ENCODE peak calls at places on chromosomes 12 and 14, in eight cellular contexts. Z is K562, T is thyroid gland, R is heart left ventricle, G is stomach, H is testis, V is Peyer's patch, L is A549. Q is an unnamed sample. For H3K4me1, the result is how much of the 10 kb centered on the place peaks cover.

GRCh38 chr12:118377891-118378470 is 1.6 kb downstream of the SUDS3 start:
- DNase-seq in V (peak), H (peak), L (peak), Z (peak), R (no peak), T (peak), G (peak), Q (peak)

GRCh38 chr12:34289431-34290190 is 267.3 kb downstream of the ALG10 start:
- DNase-seq in G (no peak), L (no peak), H (no peak), Z (no peak), T (no peak), V (peak), R (peak), Q (peak)

GRCh38 chr12:110141389-110141788 is 17.2 kb downstream of the IFT81 start:
- DNase-seq in Z (no peak), T (no peak), R (no peak), G (no peak), H (no peak), V (no peak), L (no peak), Q (no peak)

GRCh38 chr12:129772463-129773169 is 131.2 kb downstream of the TMEM132D start:
- DNase-seq in H (no peak), T (no peak), Z (no peak), G (no peak), V (no peak), R (no peak), L (no peak), Q (no peak)

GRCh38 chr14:94109915-94110250 is 653 bp upstream of the IFI27 start:
- DNase-seq in G (no peak), L (no peak), R (no peak), H (no peak), V (no peak), T (no peak), Z (no peak), Q (peak)

GRCh38 chr12:11881835-11882234 is 188.9 kb upstream of the BCL2L14 start:
- DNase-seq in V (no peak), T (no peak), H (no peak), R (no peak), G (no peak), Z (no peak), L (no peak), Q (no peak)

GRCh38 chr12:131965073-131965472 is 15.3 kb downstream of the EP400 start:
- DNase-seq in H (no peak), L (no peak), T (no peak), Z (no peak), G (no peak), V (no peak), R (no peak), Q (no peak)

GRCh38 chr12:6361834-6362233 is 13.5 kb downstream of the SCNN1A start:
- DNase-seq in R (peak), T (peak), H (no peak), V (no peak), L (peak), Z (no peak), G (peak), Q (peak)

GRCh38 chr14:104895786-104896642 is 28.7 kb upstream of the PLD4 start:
- DNase-seq in V (no peak), L (no peak), H (no peak), T (peak), R (peak), G (peak), Z (no peak), Q (peak)

GRCh38 chr12:24778486-24779304 is 170.2 kb downstream of the BCAT1 start:
- DNase-seq in T (no peak), L (peak), V (no peak), H (no peak), R (no peak), Z (peak), G (no peak), Q (no peak)

GRCh38 chr14:55297611-55298323 is 26.5 kb downstream of the FBXO34 start:
- DNase-seq in Z (no peak), L (peak), T (peak), G (peak), H (no peak), R (no peak), V (no peak), Q (no peak)

GRCh38 chr14:59707778-59708635 is 131.4 kb upstream of the CCDC175 start:
- DNase-seq in G (no peak), H (no peak), Z (no peak), T (no peak), V (no peak), L (no peak), R (no peak), Q (no peak)

GRCh38 chr12:104049278-104050257 is at the start of gene GLT8D2:
- DNase-seq in H (peak), Z (no peak), V (no peak), R (peak), T (peak), G (peak), L (no peak), Q (peak)

GRCh38 chr14:52954346-52955214 is 3.7 kb upstream of the FERMT2 start:
- DNase-seq in Z (no peak), R (no peak), L (no peak), T (no peak), H (no peak), G (no peak), V (no peak), Q (no peak)
- TF ChIP-seq POLR2A in Z (no peak), R (no peak), L (no peak), T (no peak), H (no peak), G (no peak), V (no peak), Q (no peak)

DNA sequence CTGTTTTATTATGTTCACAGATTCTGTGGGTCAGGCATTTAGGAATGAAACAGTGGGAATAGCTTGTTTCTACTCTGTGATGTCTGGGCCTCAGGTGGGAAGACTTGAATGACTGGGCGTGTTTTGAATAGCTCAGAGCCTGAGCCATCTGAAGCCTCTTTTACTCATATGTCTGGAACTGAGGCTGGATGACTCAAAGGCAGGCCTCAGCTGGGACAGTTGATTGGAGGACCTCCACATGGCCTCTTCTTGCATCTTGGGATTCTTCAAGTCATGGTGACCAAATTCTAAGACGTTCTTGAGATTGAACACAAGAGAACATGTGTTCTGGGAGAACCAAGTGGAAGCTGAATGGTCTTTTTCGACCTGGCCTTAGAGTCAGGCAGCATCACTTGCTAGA is 45.8 kb upstream of the TBX3 start:
- DNase-seq in G (no peak), L (peak), T (no peak), R (no peak), H (no peak), Z (no peak), V (no peak), Q (no peak)
- TF ChIP-seq CTCF in G (no peak), L (no peak), T (no peak), R (no peak), H (no peak), Z (no peak), V (no peak), Q (no peak)

GRCh38 chr14:45181806-45182205 is 46.1 kb downstream of the FANCM start:
- DNase-seq in L (no peak), G (no peak), Z (no peak), T (no peak), R (no peak), V (no peak), H (no peak), Q (no peak)
- H3K4me1 ChIP-seq in L (under half), G (under half), Z (under half), T (under half), R (under half), V (under half), H (under half), Q (under half)

GRCh38 chr12:49130151-49131050 is 794 bp downstream of the TUBA1B start:
- DNase-seq in Z (peak), V (peak), R (peak), L (peak), G (peak), T (peak), H (peak), Q (peak)
- TF ChIP-seq POLR2A in Z (no peak), V (peak), R (no peak), L (peak), G (no peak), T (no peak), H (peak), Q (no peak)

GRCh38 chr14:73785336-73785833 is 66.2 kb upstream of the PTGR2 start:
- DNase-seq in T (peak), R (no peak), G (no peak), V (peak), Z (no peak), L (peak), H (no peak), Q (peak)

GRCh38 chr14:73786632-73786941 is 65.0 kb upstream of the PTGR2 start:
- DNase-seq in G (peak), Z (no peak), R (no peak), L (peak), T (peak), V (peak), H (no peak), Q (peak)

GRCh38 chr14:73787760-73788508 is 63.7 kb upstream of the PTGR2 start:
- DNase-seq in G (no peak), Z (no peak), T (no peak), V (no peak), H (no peak), R (no peak), L (no peak), Q (no peak)

GRCh38 chr14:73785834-73786631 is 65.6 kb upstream of the PTGR2 start:
- DNase-seq in T (peak), H (peak), G (peak), V (peak), R (peak), Z (peak), L (peak), Q (peak)

GRCh38 chr14:73786942-73787759 is 64.5 kb upstream of the PTGR2 start:
- DNase-seq in G (peak), H (peak), T (peak), R (peak), V (peak), Z (peak), L (peak), Q (peak)
- TF ChIP-seq CTCF in G (no peak), H (no peak), T (no peak), R (no peak), V (no peak), Z (no peak), L (no peak), Q (no peak)

DNA sequence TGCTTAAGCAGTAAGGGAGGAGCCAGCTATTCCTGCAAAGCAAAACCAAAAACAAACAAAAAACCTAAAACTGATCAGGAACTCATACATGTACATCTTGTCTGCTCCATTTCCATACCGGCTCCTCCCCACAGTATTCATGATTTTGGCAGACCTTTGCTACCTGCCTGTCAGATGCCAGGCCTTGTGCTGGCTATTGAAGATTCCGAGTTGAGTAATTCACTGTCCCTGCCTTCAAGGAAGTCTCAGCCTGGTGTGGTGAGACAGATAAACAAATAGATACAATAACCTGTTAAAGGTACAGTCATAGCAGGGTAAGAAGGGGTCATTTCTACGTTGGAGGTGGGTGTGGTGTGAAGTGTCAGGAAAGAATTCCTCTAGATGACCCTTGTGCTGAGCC is 42.7 kb downstream of the SUSD6 start:
- DNase-seq in Z (no peak), H (no peak), T (no peak), L (peak), R (no peak), G (no peak), V (no peak), Q (no peak)
- H3K4me1 ChIP-seq in Z (half or more), H (under half), T (half or more), L (half or more), R (under half), G (half or more), V (under half), Q (half or more)

DNA sequence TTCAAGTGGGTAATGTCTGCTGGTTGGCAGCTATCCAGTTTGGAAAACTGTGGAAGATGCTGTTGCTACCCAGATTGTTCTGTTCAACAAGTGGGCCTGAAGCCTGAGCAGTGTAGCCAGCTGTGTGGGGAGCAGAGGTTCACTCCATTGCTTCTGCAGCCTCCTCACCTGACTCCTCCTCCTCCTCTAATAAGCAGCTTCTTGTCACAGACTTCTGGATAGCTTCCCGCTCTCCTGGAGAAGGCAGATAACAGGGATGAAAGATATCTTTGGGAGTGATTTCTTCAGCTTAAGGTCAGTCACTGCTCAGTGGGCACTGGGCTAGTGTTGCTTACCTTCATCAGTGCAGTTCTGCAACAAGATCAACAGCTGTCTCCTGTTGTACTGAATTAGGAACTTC is 2.0 kb downstream of the POP5 start:
- DNase-seq in Z (peak), L (no peak), V (no peak), R (no peak), H (no peak), G (no peak), T (no peak), Q (no peak)
- TF ChIP-seq POLR2A in Z (no peak), L (no peak), V (no peak), R (no peak), H (no peak), G (no peak), T (no peak), Q (no peak)

GRCh38 chr14:35202195-35202594 is 79.8 kb downstream of the PRORP start:
- DNase-seq in L (no peak), G (no peak), H (no peak), T (no peak), R (no peak), V (no peak), Z (no peak), Q (no peak)
- TF ChIP-seq CTCF in L (no peak), G (no peak), H (no peak), T (no peak), R (no peak), V (no peak), Z (no peak), Q (no peak)

GRCh38 chr12:46556105-46556559 is 183.6 kb upstream of the SLC38A2 start:
- DNase-seq in G (no peak), T (no peak), L (peak), Z (no peak), R (no peak), H (no peak), V (no peak), Q (no peak)
- H3K4me1 ChIP-seq in G (under half), T (under half), L (half or more), Z (under half), R (under half), H (under half), V (under half), Q (under half)

GRCh38 chr12:32532951-32533350 is 133.6 kb downstream of the FGD4 start:
- DNase-seq in L (no peak), H (no peak), Z (no peak), G (no peak), T (no peak), V (no peak), R (no peak), Q (no peak)

GRCh38 chr12:32532415-32532814 is 133.1 kb downstream of the FGD4 start:
- DNase-seq in L (peak), T (no peak), H (no peak), Z (no peak), R (no peak), V (no peak), G (no peak), Q (no peak)

GRCh38 chr12:32534698-32535097 is 135.3 kb downstream of the FGD4 start:
- DNase-seq in T (no peak), Z (no peak), H (no peak), L (no peak), V (no peak), G (no peak), R (no peak), Q (no peak)

GRCh38 chr12:32535260-32535999 is 136.1 kb downstream of the FGD4 start:
- DNase-seq in G (peak), L (peak), T (peak), R (peak), V (peak), Z (peak), H (peak), Q (peak)

DNA sequence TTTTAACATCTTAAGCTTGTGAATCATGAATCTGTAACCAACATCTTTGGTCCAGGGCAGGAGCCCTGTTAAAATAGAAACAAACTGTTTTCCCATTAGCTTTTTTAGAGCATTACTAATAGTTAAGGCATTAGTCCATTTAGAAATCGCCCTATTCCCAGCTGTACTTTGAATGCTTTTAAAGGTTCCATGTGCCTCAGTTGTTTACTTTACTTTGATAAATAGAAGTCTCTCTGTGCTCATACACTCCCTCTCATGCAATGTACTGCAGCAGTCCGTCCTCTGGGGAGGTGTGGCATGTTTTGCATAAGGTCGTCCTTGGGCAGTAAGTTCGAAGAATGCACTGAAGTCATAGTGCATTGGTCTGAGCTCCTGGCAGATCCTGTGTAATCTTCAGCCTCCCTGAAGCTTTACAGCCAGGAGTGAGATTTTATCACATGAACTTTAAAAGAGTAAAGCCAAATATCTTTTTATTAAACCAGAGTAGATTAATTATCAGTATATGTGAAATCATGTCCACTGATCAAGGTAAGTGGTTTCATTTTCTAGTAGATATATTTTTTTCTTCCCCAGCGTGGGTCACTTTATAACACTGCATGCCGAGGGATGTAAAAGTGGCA is 134.7 kb downstream of the FGD4 start:
- DNase-seq in H (peak), G (peak), R (no peak), L (peak), Z (no peak), T (peak), V (peak), Q (peak)
- TF ChIP-seq POLR2A in H (no peak), G (no peak), R (peak), L (no peak), Z (no peak), T (peak), V (peak), Q (peak)

Q was measured in adrenal gland.